ENCODE peak calls at places on chromosomes 3 and 15, in nine cellular contexts. L, W, I, S, G, C, A, R and Q are unnamed samples.

GRCh38 chr3:33067484-33067883 is 29.5 kb downstream of the GLB1 start:
- DNase-seq in L (no peak), W (no peak), I (no peak), S (no peak), G (no peak), C (no peak), A (no peak), R (no peak), Q (no peak)

GRCh38 chr15:98937413-98938104 is 70.0 kb downstream of the PGPEP1L start:
- DNase-seq in L (no peak), W (no peak), I (no peak), S (no peak), G (no peak), C (no peak), A (no peak), R (no peak), Q (no peak)

GRCh38 chr3:12870942-12871341 is 29.6 kb upstream of the RPL32 start:
- DNase-seq in L (no peak), W (peak), I (no peak), S (no peak), G (no peak), C (peak), A (no peak), R (no peak), Q (no peak)

GRCh38 chr3:127815641-127816605 is 6.4 kb downstream of the MGLL start:
- DNase-seq in L (no peak), W (no peak), I (no peak), S (no peak), G (no peak), C (no peak), A (no peak), R (no peak), Q (no peak)

GRCh38 chr15:87902772-87903388 is 353.7 kb downstream of the NTRK3 start:
- DNase-seq in L (no peak), W (no peak), I (no peak), S (no peak), G (no peak), C (peak), A (no peak), R (no peak), Q (no peak)

GRCh38 chr15:66750609-66751008 is 48.6 kb downstream of the SMAD6 start:
- DNase-seq in L (no peak), W (no peak), I (no peak), S (no peak), G (no peak), C (no peak), A (no peak), R (no peak), Q (no peak)

GRCh38 chr3:191263850-191264249 is 64.8 kb downstream of the OSTN start:
- DNase-seq in L (no peak), W (no peak), I (no peak), S (no peak), G (no peak), C (no peak), A (no peak), R (no peak), Q (no peak)

GRCh38 chr15:72167445-72167844 is 30.1 kb downstream of the GRAMD2A start:
- DNase-seq in L (no peak), W (no peak), I (no peak), S (no peak), G (no peak), C (no peak), A (no peak), R (no peak), Q (no peak)

GRCh38 chr3:53147903-53148400 is 13.1 kb upstream of the PRKCD start:
- DNase-seq in L (no peak), W (no peak), I (no peak), S (no peak), G (no peak), C (no peak), A (no peak), R (no peak), Q (no peak)

GRCh38 chr3:50189274-50189673 is 2.1 kb upstream of the GNAT1 start:
- DNase-seq in L (peak), W (peak), I (peak), S (peak), G (no peak), C (peak), A (peak), R (peak), Q (peak)

GRCh38 chr15:74863239-74864056 is 9.7 kb downstream of the SCAMP2 start:
- DNase-seq in L (no peak), W (no peak), I (no peak), S (no peak), G (peak), C (no peak), A (no peak), R (no peak), Q (no peak)

GRCh38 chr15:69657626-69658025 is 205.0 kb downstream of the RPLP1 start:
- DNase-seq in L (no peak), W (no peak), I (no peak), S (no peak), G (no peak), C (no peak), A (no peak), R (no peak), Q (no peak)

GRCh38 chr15:58460108-58460507 is 28.3 kb downstream of the LIPC start:
- DNase-seq in L (no peak), W (no peak), I (no peak), S (no peak), G (no peak), C (no peak), A (no peak), R (no peak), Q (no peak)

GRCh38 chr3:145266368-145266767 is 894.6 kb downstream of the PLOD2 start:
- DNase-seq in L (no peak), W (no peak), I (no peak), S (no peak), G (no peak), C (no peak), A (no peak), R (no peak), Q (no peak)